ENCODE peak calls at places on chromosome 1, in nine cellular contexts. T, G, D, I, E, K, F, R and Y are unnamed samples.

GRCh38 chr1:26856181-26856580 is 6.8 kb upstream of the SFN start:
- DNase-seq in T (no peak), G (no peak), D (no peak), I (no peak), E (no peak), K (no peak), F (no peak), R (no peak), Y (no peak)

GRCh38 chr1:16612332-16613172 is 812 bp downstream of the NBPF1 start:
- DNase-seq in T (peak; percentile 74), G (peak; percentile 95), D (peak; percentile 78), I (no peak), E (no peak), K (peak; percentile 67), F (no peak), R (peak; percentile 55), Y (peak; percentile 54)

GRCh38 chr1:44496541-44497171 is 91.6 kb downstream of the RNF220 start:
- DNase-seq in T (no peak), G (no peak), D (no peak), I (no peak), E (no peak), K (no peak), F (no peak), R (no peak), Y (no peak)

GRCh38 chr1:104378414-104378813 is 628.7 kb downstream of the AMY1C start:
- DNase-seq in T (no peak), G (no peak), D (no peak), I (no peak), E (no peak), K (no peak), F (no peak), R (no peak), Y (no peak)

GRCh38 chr1:47225430-47226100 is 6.5 kb downstream of the TAL1 start:
- DNase-seq in T (no peak), G (no peak), D (no peak), I (no peak), E (no peak), K (no peak), F (no peak), R (peak; percentile 57), Y (no peak)

GRCh38 chr1:206738370-206739366 is 31.9 kb upstream of the IL19 start:
- DNase-seq in T (no peak), G (peak; percentile 43), D (no peak), I (no peak), E (no peak), K (peak; percentile 26), F (no peak), R (no peak), Y (no peak)

GRCh38 chr1:160093624-160094290 is 4.7 kb downstream of the IGSF8 start:
- DNase-seq in T (no peak), G (no peak), D (peak; percentile 61), I (no peak), E (no peak), K (no peak), F (no peak), R (no peak), Y (no peak)

GRCh38 chr1:5756434-5757176 is 235.6 kb downstream of the NPHP4 start:
- DNase-seq in T (no peak), G (no peak), D (no peak), I (no peak), E (no peak), K (no peak), F (no peak), R (no peak), Y (no peak)

GRCh38 chr1:51519857-51520699 is 1.0 kb upstream of the EPS15 start:
- DNase-seq in T (no peak), G (peak; percentile 45), D (no peak), I (no peak), E (no peak), K (no peak), F (no peak), R (no peak), Y (no peak)

GRCh38 chr1:198933506-198933905 is 294.7 kb downstream of the PTPRC start:
- DNase-seq in T (no peak), G (no peak), D (no peak), I (peak; percentile 21), E (no peak), K (no peak), F (no peak), R (no peak), Y (no peak)